ENCODE peak calls at places on chromosomes 4 and X, in ten cellular contexts. D is adrenal gland, F is neural progenitor cell, I is A673, T is BE2C, X is Panc1, C is left ventricle myocardium inferior, L is tibial artery, J is right cardiac atrium, V is pancreas. Z is an unnamed sample.

GRCh38 chrX:77742788-77743476 is 43.1 kb downstream of the ATRX start:
- DNase-seq in V (no peak), I (no peak), C (peak; percentile 38), D (peak; percentile 33), F (no peak), X (no peak), L (peak; percentile 71), T (no peak), J (peak; percentile 28), Z (no peak)

GRCh38 chr4:85391568-85392410 is 83.2 kb upstream of the ARHGAP24 start:
- DNase-seq in F (no peak), T (no peak), L (no peak), J (no peak), D (no peak), C (no peak), V (no peak), I (no peak), X (no peak), Z (no peak)

GRCh38 chrX:103254921-103255455 is at the start of gene TCEAL8:
- DNase-seq in T (peak; percentile 65), I (peak; percentile 87), V (peak; percentile 71), F (peak; percentile 88), X (peak; percentile 18), C (peak; percentile 79), J (peak; percentile 84), L (peak; percentile 89), D (peak; percentile 89), Z (peak; percentile 82)

GRCh38 chr4:69860007-69860406 is at the start of gene SULT1E1:
- DNase-seq in J (no peak), D (no peak), L (no peak), T (no peak), C (no peak), V (no peak), I (peak; percentile 21), F (no peak), X (no peak), Z (no peak)

GRCh38 chr4:1105662-1106061 is 7.7 kb downstream of the RNF212 start:
- DNase-seq in I (no peak), J (no peak), L (no peak), D (no peak), V (no peak), X (no peak), T (no peak), C (no peak), F (peak; percentile 80), Z (no peak)

GRCh38 chrX:104564335-104564734 is 1.7 kb upstream of the IL1RAPL2 start:
- DNase-seq in D (no peak), I (no peak), C (no peak), X (no peak), J (no peak), L (peak; percentile 52), T (no peak), V (no peak), F (no peak), Z (no peak)

GRCh38 chr4:78644744-78645330 is 93.3 kb downstream of the ANXA3 start:
- DNase-seq in F (peak; percentile 52), J (peak; percentile 53), D (peak; percentile 72), L (peak; percentile 73), T (peak; percentile 67), C (peak; percentile 50), V (no peak), I (peak; percentile 67), X (peak; percentile 27), Z (peak; percentile 58)

GRCh38 chr4:139950568-139950967 is 203.4 kb downstream of the MAML3 start:
- DNase-seq in J (no peak), T (no peak), L (no peak), V (no peak), C (no peak), I (no peak), F (no peak), X (no peak), D (no peak), Z (no peak)

GRCh38 chrX:139750390-139750789 is 42.4 kb upstream of the MCF2 start:
- DNase-seq in T (no peak), V (no peak), J (no peak), I (no peak), F (no peak), L (no peak), X (no peak), D (no peak), C (no peak), Z (no peak)

GRCh38 chr4:87057835-87058234 is 123.0 kb downstream of the AFF1 start:
- DNase-seq in D (no peak), C (no peak), V (no peak), X (no peak), T (no peak), I (no peak), L (no peak), F (no peak), J (no peak), Z (no peak)
- H3K4me1 ChIP-seq in D (peaks cover 55% of the 10 kb centered on the region), C (peaks cover 88% of the 10 kb centered on the region), V (peaks cover 60% of the 10 kb centered on the region), X (peaks cover 4% of the 10 kb centered on the region), T (peaks cover 35% of the 10 kb centered on the region), I (peaks cover 18% of the 10 kb centered on the region), L (peaks cover 90% of the 10 kb centered on the region), F (peaks cover 72% of the 10 kb centered on the region), J (peaks cover 26% of the 10 kb centered on the region), Z (peaks cover 53% of the 10 kb centered on the region)

GRCh38 chr4:111281219-111281618 is 658.3 kb upstream of the PITX2 start:
- DNase-seq in J (no peak), T (no peak), V (no peak), X (no peak), L (no peak), C (no peak), I (no peak), D (no peak), F (no peak), Z (no peak)

GRCh38 chr4:111283066-111283677 is 660.3 kb upstream of the PITX2 start:
- DNase-seq in X (peak; percentile 39), T (peak; percentile 58), C (peak; percentile 34), F (peak; percentile 71), L (no peak), D (peak; percentile 61), J (peak; percentile 15), V (peak; percentile 44), I (peak; percentile 67), Z (peak; percentile 70)

DNA sequence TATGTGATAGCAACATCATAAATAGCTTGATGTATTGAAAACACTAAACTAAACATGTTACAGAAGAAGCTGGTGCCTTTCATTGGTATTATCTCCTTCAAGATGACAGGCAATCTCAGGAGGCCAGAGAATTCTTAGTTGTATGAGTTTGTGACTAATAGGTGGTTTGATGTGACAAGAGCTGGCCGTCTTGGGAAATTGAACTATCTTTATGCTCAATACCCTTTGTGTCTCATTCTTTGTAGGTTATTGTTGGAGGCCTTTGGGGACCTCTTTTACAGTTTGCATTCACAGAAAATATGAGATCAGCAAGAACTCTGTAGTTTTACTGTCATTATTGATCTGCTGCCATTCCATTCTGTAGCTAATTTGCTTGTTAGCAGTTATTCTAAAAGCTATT is 659.2 kb upstream of the PITX2 start:
- DNase-seq in I (no peak), T (no peak), X (no peak), D (no peak), F (no peak), V (no peak), C (no peak), J (no peak), L (no peak), Z (no peak)
- H3K4me1 ChIP-seq in I (no peaks in the 10 kb centered on the region), T (no peaks in the 10 kb centered on the region), X (no peaks in the 10 kb centered on the region), D (no peaks in the 10 kb centered on the region), F (no peaks in the 10 kb centered on the region), V (no peaks in the 10 kb centered on the region), C (no peaks in the 10 kb centered on the region), J (no peaks in the 10 kb centered on the region), L (no peaks in the 10 kb centered on the region), Z (peaks cover 3% of the 10 kb centered on the region)

GRCh38 chr4:76204936-76205335 is 8.7 kb downstream of the SCARB2 start:
- DNase-seq in V (no peak), L (no peak), J (no peak), F (no peak), X (no peak), I (no peak), T (no peak), D (no peak), C (no peak), Z (no peak)

GRCh38 chr4:76206222-76206942 is 7.2 kb downstream of the SCARB2 start:
- DNase-seq in I (peak; percentile 57), D (no peak), T (peak; percentile 58), X (no peak), J (no peak), C (no peak), L (no peak), V (no peak), F (no peak), Z (no peak)

GRCh38 chr4:76209876-76210275 is 3.7 kb downstream of the SCARB2 start:
- DNase-seq in C (no peak), J (no peak), L (no peak), F (no peak), T (no peak), D (no peak), V (no peak), X (no peak), I (no peak), Z (no peak)

GRCh38 chr4:76210502-76210901 is 3.1 kb downstream of the SCARB2 start:
- DNase-seq in F (no peak), V (no peak), C (no peak), L (no peak), D (no peak), X (no peak), J (no peak), T (no peak), I (peak; percentile 4), Z (no peak)

GRCh38 chr4:76208005-76208765 is 5.4 kb downstream of the SCARB2 start:
- DNase-seq in D (peak; percentile 93), J (peak; percentile 83), I (peak; percentile 39), L (peak; percentile 89), F (no peak), V (peak; percentile 69), T (peak; percentile 70), C (peak; percentile 80), X (no peak), Z (peak; percentile 82)
- H3K4me1 ChIP-seq in D (peaks cover 42% of the 10 kb centered on the region), J (peaks cover 19% of the 10 kb centered on the region), I (peaks cover 30% of the 10 kb centered on the region), L (peaks cover 97% of the 10 kb centered on the region), F (peaks cover 23% of the 10 kb centered on the region), V (peaks cover 72% of the 10 kb centered on the region), T (peaks cover 46% of the 10 kb centered on the region), C (peaks cover 98% of the 10 kb centered on the region), X (peaks cover 30% of the 10 kb centered on the region), Z (peaks cover 67% of the 10 kb centered on the region)

GRCh38 chr4:26351685-26352084 is 30.9 kb downstream of the RBPJ start:
- DNase-seq in L (no peak), J (no peak), T (no peak), D (no peak), X (no peak), C (no peak), I (no peak), F (no peak), V (no peak), Z (no peak)

GRCh38 chr4:26360273-26360672 is 39.5 kb downstream of the RBPJ start:
- DNase-seq in D (no peak), X (no peak), V (no peak), C (no peak), I (no peak), T (no peak), F (no peak), L (no peak), J (no peak), Z (no peak)

GRCh38 chr4:26354491-26354890 is 33.7 kb downstream of the RBPJ start:
- DNase-seq in T (no peak), X (no peak), C (no peak), J (no peak), F (no peak), V (no peak), L (no peak), D (no peak), I (no peak), Z (no peak)

GRCh38 chr4:26356067-26356466 is 35.3 kb downstream of the RBPJ start:
- DNase-seq in V (no peak), J (no peak), I (no peak), D (peak; percentile 20), X (no peak), F (no peak), L (no peak), C (no peak), T (no peak), Z (no peak)

GRCh38 chr4:26355392-26356052 is 34.7 kb downstream of the RBPJ start:
- DNase-seq in T (no peak), I (no peak), V (no peak), J (no peak), X (no peak), C (no peak), D (no peak), L (no peak), F (no peak), Z (no peak)
- H3K4me1 ChIP-seq in T (no peaks in the 10 kb centered on the region), I (peaks cover 5% of the 10 kb centered on the region), V (peaks cover 7% of the 10 kb centered on the region), J (peaks cover 3% of the 10 kb centered on the region), X (no peaks in the 10 kb centered on the region), C (peaks cover 47% of the 10 kb centered on the region), D (peaks cover 9% of the 10 kb centered on the region), L (peaks cover 7% of the 10 kb centered on the region), F (peaks cover 4% of the 10 kb centered on the region), Z (peaks cover 5% of the 10 kb centered on the region)